ENCODE peak calls at places on chromosomes 3 and 15, in five cellular contexts. O, C, Z, K and L are unnamed samples. For H3K4me1, the result is how much of the 10 kb centered on the place peaks cover.

GRCh38 chr3:13477946-13478345 is 2.2 kb upstream of the HDAC11 start:
- DNase-seq in O (no peak), C (no peak), Z (no peak), K (no peak), L (no peak)

GRCh38 chr3:66253790-66254620 is 33.2 kb downstream of the SLC25A26 start:
- DNase-seq in O (no peak), C (peak), Z (peak), K (no peak), L (no peak)

GRCh38 chr15:49060710-49061483 is 14.7 kb upstream of the SECISBP2L start:
- DNase-seq in O (no peak), C (peak), Z (peak), K (no peak), L (no peak)

GRCh38 chr3:14884665-14885064 is 62.7 kb upstream of the NR2C2 start:
- DNase-seq in O (no peak), C (no peak), Z (no peak), K (no peak), L (peak)

GRCh38 chr3:151256761-151257160 is 21.6 kb downstream of the P2RY14 start:
- DNase-seq in O (no peak), C (no peak), Z (no peak), K (no peak), L (no peak)

GRCh38 chr3:38608086-38608775 is 41.3 kb downstream of the SCN5A start:
- DNase-seq in O (peak), C (no peak), Z (no peak), K (no peak), L (no peak)

GRCh38 chr3:123884258-123884831 is at the start of gene MYLK:
- DNase-seq in O (peak), C (peak), Z (peak), K (peak), L (no peak)

GRCh38 chr3:19945405-19946290 is 1.2 kb upstream of the RAB5A start:
- DNase-seq in O (no peak), C (no peak), Z (no peak), K (no peak), L (no peak)

GRCh38 chr3:48215876-48216275 is 7.4 kb upstream of the CAMP start:
- DNase-seq in O (no peak), C (peak), Z (no peak), K (peak), L (no peak)

GRCh38 chr3:197093871-197094270 is 64.3 kb upstream of the MELTF start:
- DNase-seq in O (no peak), C (no peak), Z (no peak), K (no peak), L (no peak)

GRCh38 chr3:149152420-149152819 is 23.0 kb downstream of the HPS3 start:
- DNase-seq in O (no peak), C (peak), Z (peak), K (no peak), L (no peak)

GRCh38 chr15:72534522-72534921 is 60.4 kb downstream of the ARIH1 start:
- DNase-seq in O (no peak), C (no peak), Z (no peak), K (no peak), L (peak)

GRCh38 chr3:44355634-44356033 is 17.1 kb downstream of the TCAIM start:
- DNase-seq in O (no peak), C (peak), Z (peak), K (no peak), L (no peak)

GRCh38 chr15:98899266-98900021 is 108.1 kb downstream of the PGPEP1L start:
- DNase-seq in O (no peak), C (peak), Z (peak), K (no peak), L (no peak)

GRCh38 chr3:173429076-173429475 is 31.5 kb downstream of the NLGN1 start:
- DNase-seq in O (no peak), C (no peak), Z (no peak), K (no peak), L (no peak)

GRCh38 chr3:120555661-120556509 is 40.3 kb upstream of the NDUFB4 start:
- DNase-seq in O (peak), C (peak), Z (no peak), K (no peak), L (no peak)

GRCh38 chr15:44532689-44533088 is 4.3 kb upstream of the EIF3J start:
- DNase-seq in O (no peak), C (no peak), Z (no peak), K (no peak), L (no peak)

GRCh38 chr15:73982251-73982962 is 9.7 kb downstream of the STOML1 start:
- DNase-seq in O (peak), C (peak), Z (peak), K (peak), L (no peak)

GRCh38 chr3:187522890-187523289 is 147.3 kb downstream of the SST start:
- DNase-seq in O (no peak), C (no peak), Z (no peak), K (no peak), L (no peak)

GRCh38 chr3:76702676-76703075 is 337.2 kb upstream of the ROBO2 start:
- DNase-seq in O (no peak), C (no peak), Z (no peak), K (no peak), L (no peak)

GRCh38 chr15:38217181-38217580 is 35.5 kb upstream of the SPRED1 start:
- DNase-seq in O (no peak), C (peak), Z (peak), K (no peak), L (no peak)

GRCh38 chr3:27094721-27095120 is 274.5 kb downstream of the NEK10 start:
- DNase-seq in O (no peak), C (no peak), Z (no peak), K (no peak), L (no peak)

GRCh38 chr15:41809121-41809520 is 18.8 kb upstream of the JMJD7 start:
- DNase-seq in O (no peak), C (no peak), Z (no peak), K (no peak), L (no peak)

GRCh38 chr15:83108266-83109219 is 1.1 kb downstream of the TM6SF1 start:
- DNase-seq in O (peak), C (peak), Z (no peak), K (peak), L (peak)

GRCh38 chr3:98901032-98901464 is 447 bp downstream of the DCBLD2 start:
- DNase-seq in O (peak), C (peak), Z (no peak), K (peak), L (peak)

GRCh38 chr3:156472150-156472549 is 82.8 kb downstream of the SSR3 start:
- DNase-seq in O (no peak), C (no peak), Z (no peak), K (no peak), L (no peak)

GRCh38 chr15:72445426-72445825 is 28.7 kb upstream of the ARIH1 start:
- DNase-seq in O (no peak), C (peak), Z (no peak), K (no peak), L (no peak)

GRCh38 chr15:100383302-100384107 is 41.7 kb upstream of the ADAMTS17 start:
- DNase-seq in O (no peak), C (peak), Z (peak), K (peak), L (no peak)

GRCh38 chr3:198109883-198110282 is 149.9 kb downstream of the LMLN start:
- DNase-seq in O (no peak), C (no peak), Z (no peak), K (no peak), L (no peak)

GRCh38 chr15:31263751-31264533 is 62.7 kb upstream of the KLF13 start:
- DNase-seq in O (peak), C (no peak), Z (no peak), K (peak), L (peak)

GRCh38 chr3:42263354-42264346 is 2.3 kb downstream of the CCK start:
- DNase-seq in O (no peak), C (no peak), Z (no peak), K (peak), L (no peak)

GRCh38 chr15:76335129-76335850 is 1.3 kb upstream of the ISL2 start:
- DNase-seq in O (no peak), C (no peak), Z (no peak), K (no peak), L (no peak)

GRCh38 chr3:37321863-37322262 is 147.5 kb upstream of the LRRFIP2 start:
- DNase-seq in O (no peak), C (no peak), Z (no peak), K (no peak), L (no peak)
- H3K27ac ChIP-seq in O (peak), C (no peak), Z (no peak), K (peak), L (no peak)

GRCh38 chr3:137217733-137218132 is 259.9 kb downstream of the IL20RB start:
- DNase-seq in O (no peak), C (no peak), Z (no peak), K (no peak), L (no peak)
- H3K4me3 ChIP-seq in O (no peak), C (no peak), Z (no peak), K (no peak), L (no peak)

DNA sequence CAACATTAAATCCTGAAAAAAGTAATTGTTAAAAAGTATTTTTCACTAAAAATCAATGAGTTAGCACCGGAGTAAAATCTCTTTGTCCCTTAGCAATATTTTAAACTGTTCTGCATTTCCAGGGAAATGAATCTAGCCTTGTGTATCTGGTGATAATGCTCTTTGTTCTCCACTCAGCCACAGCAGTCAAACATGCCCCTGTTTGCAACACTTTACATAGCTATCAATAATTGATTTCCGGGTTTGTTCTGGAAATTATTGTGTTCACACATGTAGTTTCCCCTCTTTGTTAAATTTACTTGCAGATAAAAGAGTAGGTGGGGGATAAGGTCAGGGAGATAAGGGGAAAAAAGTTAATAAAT is 3.6 kb upstream of the A4GNT start:
- DNase-seq in O (no peak), C (no peak), Z (no peak), K (no peak), L (no peak)
- H3K4me1 ChIP-seq in O (under half), C (under half), Z (under half), K (under half), L (under half)

DNA sequence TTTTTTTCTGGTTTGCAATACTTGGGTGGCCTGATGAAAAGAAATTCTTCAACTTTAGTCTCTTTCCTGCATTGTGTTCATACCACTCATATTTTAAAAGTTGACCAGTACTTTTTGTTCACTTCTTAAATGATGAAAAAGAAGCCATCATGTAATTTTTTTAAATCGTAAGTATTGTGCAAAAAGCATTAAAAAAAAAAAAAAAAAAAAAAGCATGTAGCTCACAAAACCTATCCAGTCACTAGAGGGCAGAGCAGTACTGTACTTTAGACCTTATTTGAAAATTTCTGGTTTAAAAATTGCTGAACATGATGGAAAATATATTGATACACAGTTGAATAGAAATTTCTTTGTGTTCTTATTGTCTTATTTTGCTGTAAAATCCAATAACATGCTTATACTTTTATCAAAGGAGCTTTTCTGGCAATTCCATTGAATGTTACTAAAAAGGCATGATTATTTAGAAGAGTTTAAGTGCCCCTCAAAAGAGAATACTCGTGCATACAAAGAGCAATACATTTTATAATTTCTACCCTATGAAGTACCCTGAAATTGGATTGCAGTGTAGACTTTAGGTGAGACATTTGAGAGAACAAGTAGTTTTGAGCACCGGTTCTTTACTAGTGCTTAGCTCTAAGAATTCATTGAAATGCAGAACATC is 137.7 kb downstream of the BBX start:
- DNase-seq in O (no peak), C (peak), Z (no peak), K (no peak), L (no peak)
- H3K27ac ChIP-seq in O (no peak), C (no peak), Z (no peak), K (no peak), L (no peak)

DNA sequence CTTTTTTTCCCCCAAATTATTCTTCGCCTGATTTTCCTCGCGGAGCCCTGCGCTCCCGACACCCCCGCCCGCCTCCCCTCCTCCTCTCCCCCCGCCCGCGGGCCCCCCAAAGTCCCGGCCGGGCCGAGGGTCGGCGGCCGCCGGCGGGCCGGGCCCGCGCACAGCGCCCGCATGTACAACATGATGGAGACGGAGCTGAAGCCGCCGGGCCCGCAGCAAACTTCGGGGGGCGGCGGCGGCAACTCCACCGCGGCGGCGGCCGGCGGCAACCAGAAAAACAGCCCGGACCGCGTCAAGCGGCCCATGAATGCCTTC is 422 bp downstream of the SOX2 start:
- DNase-seq in O (no peak), C (no peak), Z (no peak), K (no peak), L (no peak)
- H3K4me3 ChIP-seq in O (peak), C (peak), Z (peak), K (no peak), L (no peak)

DNA sequence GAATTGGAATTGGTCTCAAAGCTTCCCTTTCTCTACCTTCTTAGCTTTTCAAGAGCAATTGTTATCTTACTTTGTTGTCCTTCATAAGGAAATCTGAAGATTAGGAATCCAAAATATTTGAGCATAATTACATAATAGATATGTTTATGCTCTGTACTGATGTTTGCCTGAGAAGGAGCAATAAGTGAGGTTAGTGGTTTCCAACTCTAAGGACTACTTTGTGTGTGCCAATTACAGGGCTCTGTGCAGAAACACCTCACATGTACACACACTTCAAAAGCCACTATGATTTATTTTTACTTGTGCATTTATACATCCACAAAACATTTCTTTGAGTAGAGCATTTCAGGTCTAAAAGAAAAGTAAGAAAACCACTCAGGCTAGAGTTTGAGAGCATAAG is 49.9 kb downstream of the MME start:
- DNase-seq in O (no peak), C (no peak), Z (no peak), K (no peak), L (no peak)
- H3K4me1 ChIP-seq in O (under half), C (under half), Z (under half), K (under half), L (under half)

GRCh38 chr3:195548496-195548895 is 5.4 kb upstream of the PPP1R2 start:
- DNase-seq in O (no peak), C (no peak), Z (no peak), K (no peak), L (peak)
- H3K27ac ChIP-seq in O (no peak), C (no peak), Z (no peak), K (no peak), L (peak)

GRCh38 chr3:46986782-46987484 is 7.5 kb downstream of the NBEAL2 start:
- DNase-seq in O (no peak), C (no peak), Z (no peak), K (no peak), L (no peak)
- H3K4me3 ChIP-seq in O (no peak), C (no peak), Z (no peak), K (no peak), L (peak)

DNA sequence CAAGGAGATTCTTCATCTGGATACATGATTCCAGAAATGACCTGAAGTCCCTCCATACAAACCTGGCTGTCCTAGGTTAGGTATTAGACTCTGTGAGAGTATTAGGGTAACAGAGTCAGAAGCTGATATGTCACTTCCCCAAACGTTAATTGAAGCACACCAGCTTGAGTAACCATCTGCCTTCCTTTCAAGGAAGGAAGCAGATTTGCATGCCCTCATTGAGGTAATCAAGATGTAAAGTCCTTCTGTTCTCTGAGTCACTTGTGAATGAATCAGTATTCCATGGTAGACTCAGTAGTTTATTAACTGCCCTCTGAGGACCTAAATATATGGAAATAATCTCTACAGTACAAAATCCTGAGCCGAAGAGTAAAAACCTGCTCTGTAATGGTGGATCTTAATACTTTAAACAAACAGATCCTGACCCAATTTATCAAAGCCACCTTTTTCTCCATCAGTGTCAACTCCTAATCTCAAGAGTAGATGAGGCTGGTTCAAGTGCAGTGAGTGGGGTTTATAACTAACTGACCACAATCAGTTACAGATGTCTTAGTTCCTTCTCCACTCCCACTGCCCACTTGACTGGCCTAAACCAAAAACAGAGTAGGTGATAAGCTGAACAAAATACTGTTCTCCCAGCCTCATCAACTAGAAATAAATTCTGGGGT is 246.2 kb upstream of the CHRM5 start:
- DNase-seq in O (no peak), C (peak), Z (peak), K (no peak), L (no peak)
- H3K4me1 ChIP-seq in O (under half), C (under half), Z (under half), K (under half), L (under half)